ENCODE peak calls at places on chromosomes 4 and X, in nine cellular contexts. Q is CD4-positive, CD25-positive, alpha-beta regulatory T cell; M is body of pancreas; V is psoas muscle; G is prostate gland; F is tibial nerve; N is Peyer's patch; B is testis; X is neuronal stem cell. T is an unnamed sample.

GRCh38 chr4:53558061-53558801 is 33.1 kb downstream of the LNX1 start:
- DNase-seq in Q (no peak), M (no peak), V (no peak), G (no peak), F (no peak), N (no peak), B (no peak), X (no peak), T (no peak)

GRCh38 chr4:83751336-83751949 is 215.5 kb downstream of the GPAT3 start:
- DNase-seq in Q (no peak), M (no peak), V (no peak), G (no peak), F (no peak), N (no peak), B (no peak), X (no peak), T (no peak)

GRCh38 chr4:76809594-76810305 is 88.2 kb downstream of the SOWAHB start:
- DNase-seq in Q (no peak), M (no peak), V (no peak), G (no peak), F (no peak), N (no peak), B (no peak), X (no peak), T (no peak)

GRCh38 chrX:115364625-115365024 is 75.1 kb downstream of the LUZP4 start:
- DNase-seq in Q (no peak), M (no peak), V (no peak), G (no peak), F (no peak), N (no peak), B (no peak), X (no peak), T (no peak)

GRCh38 chr4:181150173-181150572 is 1093.0 kb upstream of the TENM3 start:
- DNase-seq in Q (no peak), M (no peak), V (no peak), G (no peak), F (no peak), N (no peak), B (no peak), X (no peak), T (no peak)

GRCh38 chr4:46994007-46994405 is 625 bp upstream of the GABRA4 start:
- DNase-seq in Q (no peak), M (no peak), V (no peak), G (no peak), F (no peak), N (no peak), B (no peak), X (no peak), T (no peak)

GRCh38 chrX:54064564-54064963 is 20.3 kb upstream of the PHF8 start:
- DNase-seq in Q (no peak), M (no peak), V (no peak), G (no peak), F (no peak), N (no peak), B (no peak), X (no peak), T (no peak)

GRCh38 chr4:185227131-185227551 is 17.7 kb downstream of the SNX25 start:
- DNase-seq in Q (no peak), M (peak; percentile 78), V (no peak), G (no peak), F (no peak), N (no peak), B (no peak), X (no peak), T (no peak)

DNA sequence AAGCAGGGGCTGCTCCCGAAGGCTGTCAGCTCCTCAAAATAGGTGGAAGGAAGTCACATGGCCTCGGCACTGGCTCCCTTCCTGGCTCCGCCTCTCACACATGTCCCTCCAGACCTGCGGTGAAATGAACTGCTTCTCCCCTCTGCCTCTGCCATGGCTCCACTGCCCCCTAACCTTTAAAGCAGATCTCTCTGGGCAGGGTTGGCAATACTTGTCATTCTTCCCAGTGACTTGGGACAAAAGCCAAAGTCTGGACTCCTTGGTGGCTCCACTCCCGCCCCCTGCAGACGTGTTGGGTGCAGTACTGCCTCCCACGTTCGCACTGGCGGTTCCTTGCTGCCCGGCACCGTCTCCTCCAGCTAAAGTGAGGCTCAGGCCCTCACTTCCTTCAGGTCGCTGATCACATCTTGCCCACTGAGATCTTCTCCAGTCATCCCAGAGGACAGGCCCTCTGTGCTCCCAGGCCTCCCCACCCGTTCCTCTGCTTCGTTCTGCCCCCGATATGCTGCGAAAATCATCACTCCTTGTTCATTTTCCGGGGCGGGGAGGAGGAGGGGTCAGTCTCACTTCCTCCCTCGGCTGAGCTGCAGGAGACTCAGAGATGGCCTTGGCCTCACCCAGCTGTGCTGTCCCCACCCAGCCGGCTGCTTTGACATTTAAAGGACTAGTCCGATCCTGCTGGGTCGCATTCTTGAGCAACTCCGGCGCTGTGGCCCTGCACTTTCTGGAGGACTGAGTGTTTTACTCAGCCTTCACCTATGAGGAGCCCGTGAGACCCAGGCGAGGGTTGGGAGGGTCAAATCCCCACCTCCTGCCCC is 97.4 kb downstream of the PHKA2 start:
- DNase-seq in Q (peak; percentile 10), M (peak; percentile 68), V (peak; percentile 77), G (peak; percentile 83), F (peak; percentile 44), N (peak; percentile 70), B (peak; percentile 83), X (peak; percentile 15), T (peak; percentile 40)
- H3K27ac ChIP-seq in Q (peak overlapping the region; percentile 34), M (peak overlapping the region; percentile 60), V (peak overlapping the region; percentile 80), G (peak overlapping the region; percentile 83), F (peak overlapping the region; percentile 69), N (peak overlapping the region; percentile 82), B (no peak overlapping the region), X (no peak overlapping the region), T (peak overlapping the region; percentile 57)

GRCh38 chr4:3713817-3714641 is 52.2 kb upstream of the ADRA2C start:
- DNase-seq in Q (no peak), M (no peak), V (no peak), G (no peak), F (no peak), N (no peak), B (no peak), X (no peak), T (no peak)

GRCh38 chr4:3714642-3715001 is 51.6 kb upstream of the ADRA2C start:
- DNase-seq in Q (no peak), M (no peak), V (no peak), G (no peak), F (no peak), N (no peak), B (no peak), X (no peak), T (no peak)

GRCh38 chr4:3716034-3716875 is 49.9 kb upstream of the ADRA2C start:
- DNase-seq in Q (no peak), M (no peak), V (no peak), G (no peak), F (no peak), N (no peak), B (no peak), X (no peak), T (no peak)

GRCh38 chr4:3716876-3717235 is 49.3 kb upstream of the ADRA2C start:
- DNase-seq in Q (no peak), M (no peak), V (no peak), G (no peak), F (no peak), N (no peak), B (no peak), X (no peak), T (no peak)

DNA sequence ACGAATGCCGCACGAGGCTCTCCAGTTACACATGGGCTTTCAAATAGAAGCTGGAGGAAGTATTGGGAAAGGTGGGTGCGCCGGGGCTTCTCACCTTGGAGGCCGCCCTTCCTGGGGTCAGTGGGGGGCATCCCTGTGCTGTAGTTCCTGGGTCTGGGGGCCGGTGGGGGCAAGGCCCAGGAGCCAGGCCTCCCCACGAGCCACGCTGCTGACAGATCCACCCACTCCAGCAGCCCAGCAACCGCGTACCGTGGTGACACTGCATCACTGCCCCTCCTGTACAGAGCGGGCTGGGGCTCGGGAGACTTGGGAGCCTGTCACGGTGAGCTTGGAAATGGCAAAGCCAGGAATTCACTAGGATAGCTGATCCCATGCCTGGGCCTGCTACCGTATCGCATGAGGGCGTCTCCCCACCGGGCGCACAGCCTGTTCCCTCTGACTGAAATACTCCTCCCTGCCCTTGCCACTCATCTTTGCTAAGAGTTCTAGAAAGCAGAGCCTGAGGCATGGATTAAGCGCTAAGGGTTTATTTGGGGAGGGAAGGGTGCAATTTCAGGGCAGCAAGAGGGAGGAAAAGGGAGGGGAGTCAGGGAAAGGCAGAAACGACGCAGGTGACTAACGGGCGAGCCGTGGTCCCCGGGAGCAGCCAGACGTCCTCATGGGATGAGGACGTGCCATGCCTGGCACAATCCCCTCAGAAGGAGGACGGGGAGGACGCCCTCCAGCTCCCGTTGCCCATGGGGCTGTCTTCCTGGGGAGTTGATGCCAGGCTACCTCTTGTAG is 50.7 kb upstream of the ADRA2C start:
- DNase-seq in Q (no peak), M (no peak), V (no peak), G (no peak), F (no peak), N (no peak), B (no peak), X (no peak), T (no peak)
- H3K27me3 ChIP-seq in Q (no peaks in the 10 kb centered on the region), M (no peaks in the 10 kb centered on the region), V (no peaks in the 10 kb centered on the region), G (no peaks in the 10 kb centered on the region), F (no peaks in the 10 kb centered on the region), N (no peaks in the 10 kb centered on the region), B (no peaks in the 10 kb centered on the region), X (peaks cover 5% of the 10 kb centered on the region), T (no peaks in the 10 kb centered on the region)

GRCh38 chrX:101386542-101386885 is 523 bp upstream of the BTK start:
- DNase-seq in Q (no peak), M (no peak), V (no peak), G (no peak), F (no peak), N (no peak), B (no peak), X (no peak), T (no peak)

GRCh38 chrX:101383679-101384078 is 2.3 kb downstream of the BTK start:
- DNase-seq in Q (no peak), M (no peak), V (no peak), G (no peak), F (no peak), N (peak; percentile 35), B (no peak), X (no peak), T (no peak)

GRCh38 chrX:101385026-101385684 is 836 bp downstream of the BTK start:
- DNase-seq in Q (no peak), M (no peak), V (no peak), G (no peak), F (no peak), N (no peak), B (no peak), X (no peak), T (no peak)

GRCh38 chrX:101388604-101389003 is 2.2 kb upstream of the RPL36A start:
- DNase-seq in Q (no peak), M (no peak), V (no peak), G (no peak), F (no peak), N (no peak), B (no peak), X (no peak), T (no peak)

DNA sequence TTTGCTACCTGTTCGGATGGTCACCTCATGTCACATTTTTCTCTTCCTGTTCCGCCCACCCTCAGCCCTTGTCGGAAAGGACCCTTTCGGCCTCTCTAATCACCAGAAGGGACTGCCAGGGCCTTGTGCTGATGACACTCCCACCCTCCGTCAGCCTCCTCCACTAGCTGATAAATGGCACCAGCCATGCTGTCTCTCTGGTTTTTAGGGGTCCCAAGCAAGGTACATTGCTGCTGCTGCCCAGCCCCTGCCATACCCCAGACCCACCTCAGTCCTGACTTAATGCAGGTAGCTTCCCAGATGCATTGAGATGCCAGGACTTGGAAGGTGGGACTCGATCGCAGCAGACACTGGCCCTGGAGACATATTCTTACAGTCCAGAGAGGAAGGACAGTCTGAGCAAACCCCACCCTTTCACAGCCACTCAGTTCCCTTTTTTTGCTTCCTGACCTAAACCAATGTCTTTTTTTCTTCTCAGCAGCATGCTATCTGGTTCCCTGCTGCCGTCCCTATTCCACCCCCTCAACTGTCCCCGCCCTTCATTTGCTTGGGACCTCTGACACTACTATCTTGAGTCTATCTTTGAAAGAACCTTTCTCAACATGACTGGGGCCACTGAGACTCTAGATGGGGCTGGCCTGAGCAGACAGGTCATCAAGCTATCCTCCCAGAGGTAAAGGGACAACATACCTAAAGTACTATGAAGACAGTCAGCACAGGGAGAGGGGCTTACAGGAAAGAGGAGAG is at the start of gene BTK:
- DNase-seq in Q (no peak), M (no peak), V (no peak), G (no peak), F (no peak), N (peak; percentile 63), B (no peak), X (no peak), T (no peak)
- H3K4me1 ChIP-seq in Q (no peaks in the 10 kb centered on the region), M (no peaks in the 10 kb centered on the region), V (no peaks in the 10 kb centered on the region), G (no peaks in the 10 kb centered on the region), F (no peaks in the 10 kb centered on the region), N (no peaks in the 10 kb centered on the region), B (no peaks in the 10 kb centered on the region), X (peaks cover 4% of the 10 kb centered on the region), T (peaks cover 5% of the 10 kb centered on the region)

GRCh38 chr4:182185491-182185890 is 57.7 kb upstream of the TENM3 start:
- DNase-seq in Q (no peak), M (no peak), V (no peak), G (no peak), F (no peak), N (no peak), B (no peak), X (no peak), T (no peak)
- H3K27ac ChIP-seq in Q (no peak overlapping the region), M (no peak overlapping the region), V (no peak overlapping the region), G (no peak overlapping the region), F (no peak overlapping the region), N (no peak overlapping the region), B (no peak overlapping the region), X (no peak overlapping the region), T (no peak overlapping the region)

T was measured in naive thymus-derived CD4-positive, alpha-beta T cell.